ENCODE peak calls at places on chromosomes 11 and 22, in ten cellular contexts. J, D, L, Q, A, F, G, M, E and S are unnamed samples.

GRCh38 chr11:57890521-57890920 is 128.9 kb downstream of the CTNND1 start:
- DNase-seq in E (no peak), L (no peak), A (no peak), F (no peak), Q (no peak), G (no peak), D (no peak), J (no peak), M (no peak), S (no peak)

GRCh38 chr11:44619931-44620725 is 54.7 kb downstream of the CD82 start:
- DNase-seq in F (no peak), L (no peak), M (peak; percentile 18), E (no peak), Q (no peak), A (peak; percentile 65), G (no peak), D (no peak), J (no peak), S (no peak)

GRCh38 chr11:134261626-134262488 is 8.5 kb downstream of the ACAD8 start:
- DNase-seq in G (peak; percentile 44), A (no peak), L (peak; percentile 32), F (no peak), D (peak; percentile 10), J (no peak), E (peak; percentile 24), M (no peak), Q (peak; percentile 36), S (no peak)

GRCh38 chr11:69400769-69401590 is 80.5 kb upstream of the LINC01488 start:
- DNase-seq in D (no peak), M (no peak), A (peak; percentile 46), L (no peak), J (no peak), E (no peak), Q (no peak), F (no peak), G (no peak), S (no peak)

GRCh38 chr11:120304526-120304925 is 20.6 kb upstream of the TLCD5 start:
- DNase-seq in L (peak; percentile 88), A (no peak), F (no peak), G (no peak), Q (no peak), E (no peak), M (no peak), J (no peak), D (no peak), S (no peak)

GRCh38 chr11:85595285-85595884 is 31.8 kb downstream of the DLG2 start:
- DNase-seq in A (no peak), L (peak; percentile 50), Q (no peak), J (no peak), E (peak; percentile 71), G (peak; percentile 66), M (no peak), F (peak; percentile 19), D (peak; percentile 51), S (peak; percentile 13)

GRCh38 chr11:75328426-75329277 is 22.8 kb downstream of the ARRB1 start:
- DNase-seq in A (peak; percentile 74), M (peak; percentile 88), F (peak; percentile 67), G (peak; percentile 45), J (peak; percentile 86), L (peak; percentile 79), Q (peak; percentile 74), D (peak; percentile 61), E (peak; percentile 84), S (no peak)

GRCh38 chr11:66619080-66619554 is 2.7 kb downstream of the RBM14 start:
- DNase-seq in E (peak; percentile 87), Q (no peak), G (no peak), D (peak; percentile 74), M (no peak), F (no peak), L (peak; percentile 93), J (no peak), A (no peak), S (peak; percentile 27)

GRCh38 chr11:104191124-104191523 is 27.2 kb upstream of the PDGFD start:
- DNase-seq in G (no peak), L (no peak), A (no peak), E (peak; percentile 35), M (no peak), J (no peak), D (peak; percentile 5), Q (no peak), F (peak; percentile 1), S (no peak)

GRCh38 chr11:887589-887988 is 23.0 kb downstream of the CHID1 start:
- DNase-seq in J (no peak), D (no peak), G (no peak), L (no peak), M (no peak), A (no peak), E (no peak), F (no peak), Q (no peak), S (no peak)

GRCh38 chr11:64234840-64235379 is 526 bp downstream of the VEGFB start:
- DNase-seq in J (peak; percentile 86), Q (peak; percentile 39), E (peak; percentile 17), D (no peak), L (no peak), M (peak; percentile 78), A (peak; percentile 87), F (no peak), G (peak; percentile 72), S (no peak)

GRCh38 chr22:48665286-48666010 is 1162.2 kb downstream of the BRD1 start:
- DNase-seq in M (no peak), A (no peak), Q (no peak), J (no peak), F (no peak), L (no peak), D (no peak), G (no peak), E (no peak), S (no peak)

GRCh38 chr11:9748361-9748970 is 84.6 kb downstream of the SWAP70 start:
- DNase-seq in M (peak; percentile 55), E (peak; percentile 86), A (peak; percentile 81), G (peak; percentile 88), F (peak; percentile 52), J (peak; percentile 53), D (peak; percentile 81), Q (peak; percentile 78), L (peak; percentile 65), S (peak; percentile 81)

GRCh38 chr11:120603071-120603470 is 91.5 kb downstream of the GRIK4 start:
- DNase-seq in L (no peak), F (no peak), D (no peak), G (no peak), A (no peak), E (no peak), J (no peak), Q (no peak), M (no peak), S (no peak)

GRCh38 chr11:26512196-26512595 is 59.9 kb downstream of the MUC15 start:
- DNase-seq in G (no peak), Q (no peak), D (no peak), A (no peak), L (no peak), J (no peak), E (no peak), M (no peak), F (no peak), S (no peak)

GRCh38 chr11:126357969-126358762 is 2.7 kb downstream of the ST3GAL4 start:
- DNase-seq in Q (no peak), F (no peak), D (no peak), M (no peak), E (no peak), L (no peak), A (peak; percentile 65), J (peak; percentile 26), G (no peak), S (no peak)

GRCh38 chr11:126357055-126357962 is 1.8 kb downstream of the ST3GAL4 start:
- DNase-seq in E (no peak), G (no peak), A (peak; percentile 70), D (no peak), M (no peak), F (no peak), L (no peak), Q (no peak), J (peak; percentile 29), S (no peak)

GRCh38 chr11:126360049-126360446 is 4.6 kb downstream of the ST3GAL4 start:
- DNase-seq in M (no peak), F (no peak), E (no peak), Q (no peak), G (no peak), A (no peak), D (no peak), J (no peak), L (no peak), S (no peak)

GRCh38 chr11:126359431-126360048 is 4.1 kb downstream of the ST3GAL4 start:
- DNase-seq in L (no peak), G (no peak), M (peak; percentile 75), E (peak; percentile 86), F (peak; percentile 86), D (peak; percentile 33), Q (peak; percentile 93), J (peak; percentile 67), A (peak; percentile 90), S (no peak)

DNA sequence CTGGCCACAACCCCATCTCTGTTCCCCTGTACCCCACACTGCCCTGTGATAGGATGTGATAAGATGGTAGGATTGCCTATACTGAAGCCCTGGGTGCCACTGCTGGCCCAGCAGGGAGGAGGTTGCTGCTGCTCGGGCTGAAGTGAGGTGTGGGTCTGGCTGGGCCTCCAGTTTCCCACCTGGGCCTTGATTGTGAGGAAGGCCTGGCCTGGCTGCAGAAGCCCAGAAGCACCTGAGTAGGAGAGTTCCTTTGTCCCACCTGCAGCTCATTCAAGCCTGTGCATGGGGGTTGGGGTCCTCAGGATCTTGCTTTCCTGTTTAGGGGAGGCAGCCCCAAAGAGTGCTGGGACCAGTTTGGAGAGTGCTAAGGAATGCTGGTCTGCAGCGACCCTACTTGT is 3.3 kb downstream of the ST3GAL4 start:
- DNase-seq in F (no peak), Q (no peak), J (peak; percentile 16), D (no peak), A (peak; percentile 60), G (no peak), E (no peak), M (no peak), L (no peak), S (no peak)
- H3K4me3 ChIP-seq in F (peak overlapping the region; percentile 60), Q (peak overlapping the region; percentile 1), J (no peak overlapping the region), D (no peak overlapping the region), A (no peak overlapping the region), G (no peak overlapping the region), E (no peak overlapping the region), M (no peak overlapping the region), L (no peak overlapping the region), S (no peak overlapping the region)

GRCh38 chr11:6475936-6476335 is 2.2 kb upstream of the TRIM3 start:
- DNase-seq in M (no peak), Q (no peak), J (no peak), D (no peak), G (no peak), E (no peak), L (no peak), F (no peak), A (no peak), S (no peak)
- TF ChIP-seq CTCF in M (no peak), Q (no peak), J (no peak), D (no peak), G (peak; percentile 36), E (no peak), L (no peak), F (peak; percentile 3), A (no peak), S (no peak)

GRCh38 chr11:105639527-105639926 is 29.7 kb downstream of the GRIA4 start:
- DNase-seq in F (no peak), G (no peak), Q (no peak), J (no peak), M (no peak), E (no peak), D (no peak), L (no peak), A (no peak), S (no peak)
- H3K4me3 ChIP-seq in F (no peak overlapping the region), G (no peak overlapping the region), Q (no peak overlapping the region), J (no peak overlapping the region), M (no peak overlapping the region), E (no peak overlapping the region), D (no peak overlapping the region), L (no peak overlapping the region), A (no peak overlapping the region), S (no peak overlapping the region)

GRCh38 chr11:117058761-117059233 is 39.4 kb downstream of the SIK3 start:
- DNase-seq in J (no peak), L (no peak), A (no peak), D (peak; percentile 77), Q (no peak), F (peak; percentile 91), G (no peak), M (no peak), E (peak; percentile 69), S (no peak)
- TF ChIP-seq CTCF in J (no peak), L (no peak), A (no peak), D (no peak), Q (no peak), F (no peak), G (no peak), M (no peak), E (no peak), S (no peak)